ENCODE peak calls at places on chromosomes 5 and 9, in five cellular contexts. One of them, this sample, is unnamed.

GRCh38 chr5:88660326-88660946 is 222.5 kb downstream of the MEF2C start:
- DNase-seq in K562: no peak
- DNase-seq in heart left ventricle: no peak
- DNase-seq in upper lobe of left lung: no peak
- DNase-seq in A549: peak
- DNase-seq in this sample: no peak

GRCh38 chr5:125699860-125700259 is 723.3 kb upstream of the GRAMD2B start:
- DNase-seq in K562: no peak
- DNase-seq in heart left ventricle: no peak
- DNase-seq in upper lobe of left lung: peak
- DNase-seq in A549: no peak
- DNase-seq in this sample: no peak

GRCh38 chr9:97283768-97284167 is 23.7 kb upstream of the CCDC180 start:
- DNase-seq in K562: no peak
- DNase-seq in heart left ventricle: no peak
- DNase-seq in upper lobe of left lung: no peak
- DNase-seq in A549: no peak
- DNase-seq in this sample: no peak

GRCh38 chr9:106619211-106619610 is 243.8 kb upstream of the ZNF462 start:
- DNase-seq in K562: no peak
- DNase-seq in heart left ventricle: no peak
- DNase-seq in upper lobe of left lung: no peak
- DNase-seq in A549: no peak
- DNase-seq in this sample: no peak

GRCh38 chr5:36606052-36606436 is 362 bp upstream of the SLC1A3 start:
- DNase-seq in K562: no peak
- DNase-seq in heart left ventricle: no peak
- DNase-seq in upper lobe of left lung: no peak
- DNase-seq in A549: no peak
- DNase-seq in this sample: no peak

GRCh38 chr9:116632990-116633441 is 54.1 kb upstream of the TRIM32 start:
- DNase-seq in K562: no peak
- DNase-seq in heart left ventricle: no peak
- DNase-seq in upper lobe of left lung: no peak
- DNase-seq in A549: no peak
- DNase-seq in this sample: no peak

GRCh38 chr5:110088676-110089436 is 399.1 kb downstream of the MAN2A1 start:
- DNase-seq in K562: no peak
- DNase-seq in heart left ventricle: no peak
- DNase-seq in upper lobe of left lung: no peak
- DNase-seq in A549: no peak
- DNase-seq in this sample: no peak

GRCh38 chr9:93288341-93288740 is 104.4 kb downstream of the WNK2 start:
- DNase-seq in K562: peak
- DNase-seq in heart left ventricle: no peak
- DNase-seq in upper lobe of left lung: peak
- DNase-seq in A549: no peak
- DNase-seq in this sample: no peak

GRCh38 chr9:132873403-132873802 is 4.7 kb downstream of the AK8 start:
- DNase-seq in K562: no peak
- DNase-seq in heart left ventricle: no peak
- DNase-seq in upper lobe of left lung: no peak
- DNase-seq in A549: no peak
- DNase-seq in this sample: no peak

GRCh38 chr5:19795218-19795617 is 192.8 kb downstream of the CDH18 start:
- DNase-seq in K562: no peak
- DNase-seq in heart left ventricle: no peak
- DNase-seq in upper lobe of left lung: no peak
- DNase-seq in A549: no peak
- DNase-seq in this sample: no peak

GRCh38 chr9:33469891-33470290 is 3.8 kb downstream of the NOL6 start:
- DNase-seq in K562: no peak
- DNase-seq in heart left ventricle: no peak
- DNase-seq in upper lobe of left lung: no peak
- DNase-seq in A549: no peak
- DNase-seq in this sample: no peak

GRCh38 chr5:14668247-14668646 is 3.7 kb downstream of the OTULIN start:
- DNase-seq in K562: no peak
- DNase-seq in heart left ventricle: no peak
- DNase-seq in upper lobe of left lung: peak
- DNase-seq in A549: no peak
- DNase-seq in this sample: no peak

GRCh38 chr5:170861855-170862766 is at the start of gene RANBP17:
- DNase-seq in K562: no peak
- DNase-seq in heart left ventricle: peak
- DNase-seq in upper lobe of left lung: peak
- DNase-seq in A549: peak
- DNase-seq in this sample: no peak

GRCh38 chr9:137298983-137299521 is 3.0 kb downstream of the NRARP start:
- DNase-seq in K562: no peak
- DNase-seq in heart left ventricle: no peak
- DNase-seq in upper lobe of left lung: no peak
- DNase-seq in A549: no peak
- DNase-seq in this sample: no peak
- H3K4me3 ChIP-seq in K562: no peak
- H3K4me3 ChIP-seq in heart left ventricle: peak
- H3K4me3 ChIP-seq in upper lobe of left lung: peak
- H3K4me3 ChIP-seq in A549: no peak
- H3K4me3 ChIP-seq in this sample: no peak

GRCh38 chr9:70120834-70121510 is 77.3 kb downstream of the MAMDC2 start:
- DNase-seq in K562: no peak
- DNase-seq in heart left ventricle: peak
- DNase-seq in upper lobe of left lung: no peak
- DNase-seq in A549: no peak
- DNase-seq in this sample: no peak
- TF ChIP-seq POLR2A in K562: no peak
- TF ChIP-seq POLR2A in heart left ventricle: no peak
- TF ChIP-seq POLR2A in upper lobe of left lung: no peak
- TF ChIP-seq POLR2A in A549: no peak
- TF ChIP-seq POLR2A in this sample: no peak

DNA sequence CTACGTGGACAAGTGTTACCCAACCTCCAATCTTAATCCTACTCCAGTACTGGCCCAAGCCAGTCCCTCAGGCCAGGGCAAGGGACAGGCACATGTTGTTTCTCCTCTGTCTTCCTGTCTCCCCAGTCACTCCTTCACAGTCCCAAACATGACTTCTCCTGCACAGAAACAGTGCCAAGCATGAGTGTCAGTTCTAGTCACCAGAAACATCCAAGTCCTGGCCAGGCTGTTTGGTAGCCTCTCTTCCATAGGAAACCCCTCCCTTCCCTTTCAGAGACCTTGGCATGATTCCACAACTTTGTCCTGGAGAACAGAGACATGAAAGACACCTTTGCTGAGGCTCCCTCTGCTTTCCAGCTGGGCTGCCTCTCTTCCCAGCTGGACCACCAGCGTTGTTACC is 56.2 kb upstream of the SLC2A8 start:
- DNase-seq in K562: no peak
- DNase-seq in heart left ventricle: peak
- DNase-seq in upper lobe of left lung: no peak
- DNase-seq in A549: no peak
- DNase-seq in this sample: no peak
- H3K4me3 ChIP-seq in K562: no peak
- H3K4me3 ChIP-seq in heart left ventricle: no peak
- H3K4me3 ChIP-seq in upper lobe of left lung: no peak
- H3K4me3 ChIP-seq in A549: no peak
- H3K4me3 ChIP-seq in this sample: no peak

GRCh38 chr9:137034709-137035506 is 3.0 kb upstream of the FUT7 start:
- DNase-seq in K562: peak
- DNase-seq in heart left ventricle: peak
- DNase-seq in upper lobe of left lung: peak
- DNase-seq in A549: peak
- DNase-seq in this sample: no peak
- TF ChIP-seq POLR2A in K562: no peak
- TF ChIP-seq POLR2A in heart left ventricle: peak
- TF ChIP-seq POLR2A in upper lobe of left lung: no peak
- TF ChIP-seq POLR2A in A549: no peak
- TF ChIP-seq POLR2A in this sample: no peak

GRCh38 chr9:111728617-111729366 is 65.9 kb downstream of the SHOC1 start:
- DNase-seq in K562: no peak
- DNase-seq in heart left ventricle: no peak
- DNase-seq in upper lobe of left lung: no peak
- DNase-seq in A549: peak
- DNase-seq in this sample: no peak
- H3K4me3 ChIP-seq in K562: no peak
- H3K4me3 ChIP-seq in heart left ventricle: no peak
- H3K4me3 ChIP-seq in upper lobe of left lung: no peak
- H3K4me3 ChIP-seq in A549: no peak
- H3K4me3 ChIP-seq in this sample: no peak

This sample was measured in vagina.